ENCODE peak calls at places on chromosomes 16 and 17, in nine cellular contexts. M is stomach, S is GM13977, A is IMR-90, E is tibial artery, N is AG09309, T is foreskin keratinocyte, Z is uterus, X is progenitor cell of endocrine pancreas. H is an unnamed sample.

GRCh38 chr17:71023631-71024030 is 854.3 kb downstream of the KCNJ2 start:
- DNase-seq in S (no peak), A (no peak), E (no peak), N (no peak), X (no peak), Z (no peak), M (no peak), T (no peak), H (no peak)

GRCh38 chr16:4820652-4821051 is 18.2 kb upstream of the ROGDI start:
- DNase-seq in N (no peak), A (no peak), X (no peak), Z (no peak), S (no peak), E (no peak), M (no peak), T (no peak), H (no peak)

GRCh38 chr16:50238868-50239301 is 27.5 kb upstream of the ADCY7 start:
- DNase-seq in T (no peak), X (no peak), E (no peak), N (no peak), Z (no peak), M (no peak), S (no peak), A (no peak), H (no peak)

GRCh38 chr17:67821871-67822367 is 3.4 kb upstream of the BPTF start:
- DNase-seq in S (no peak), T (no peak), A (no peak), X (no peak), N (no peak), Z (no peak), M (no peak), E (no peak), H (no peak)

GRCh38 chr17:69725125-69725524 is 310.6 kb downstream of the MAP2K6 start:
- DNase-seq in Z (no peak), S (no peak), E (no peak), T (no peak), M (no peak), A (no peak), N (no peak), X (no peak), H (no peak)

GRCh38 chr16:964696-965395 is 5.9 kb downstream of the LMF1 start:
- DNase-seq in S (no peak), M (no peak), T (no peak), Z (no peak), X (no peak), E (no peak), A (no peak), N (peak), H (no peak)

GRCh38 chr17:82373731-82374625 is 2.4 kb downstream of the UTS2R start:
- DNase-seq in E (no peak), X (no peak), S (no peak), Z (no peak), T (no peak), M (no peak), A (no peak), N (no peak), H (no peak)

GRCh38 chr17:74954665-74955421 is 17.7 kb downstream of the HID1 start:
- DNase-seq in T (no peak), M (no peak), X (no peak), S (no peak), E (no peak), N (no peak), Z (no peak), A (no peak), H (no peak)

GRCh38 chr17:61591018-61591417 is at the start of gene NACA2:
- DNase-seq in X (no peak), Z (no peak), T (no peak), A (no peak), E (no peak), S (no peak), M (no peak), N (no peak), H (no peak)

GRCh38 chr17:72725432-72726068 is 366.9 kb downstream of the SLC39A11 start:
- DNase-seq in N (no peak), A (peak), E (no peak), Z (no peak), M (peak), X (peak), T (no peak), S (peak), H (peak)

DNA sequence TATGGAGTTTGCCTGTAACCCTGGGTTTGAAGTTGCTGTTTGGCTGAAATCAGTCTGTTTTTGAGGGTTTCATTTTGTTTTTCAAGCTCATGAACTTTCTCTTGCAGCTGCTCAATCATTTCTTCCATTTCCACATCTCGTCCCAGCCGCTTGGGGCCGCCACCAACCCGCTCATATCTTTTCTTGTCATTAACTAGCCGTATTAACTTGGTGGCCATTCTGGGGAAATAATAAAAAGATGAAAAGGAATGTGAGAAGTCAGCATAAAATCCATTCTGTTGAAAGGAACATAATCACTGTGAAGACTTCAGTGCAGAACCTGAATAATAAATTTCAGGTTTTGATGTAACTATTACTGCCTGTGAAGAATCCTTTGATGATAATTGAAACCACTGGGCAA is 11.5 kb downstream of the RPGRIP1L start:
- DNase-seq in Z (no peak), N (no peak), T (no peak), S (no peak), A (no peak), X (no peak), M (no peak), E (no peak), H (no peak)
- TF ChIP-seq CTCF in Z (no peak), N (no peak), T (no peak), S (no peak), A (no peak), X (peak), M (no peak), E (no peak), H (no peak)

DNA sequence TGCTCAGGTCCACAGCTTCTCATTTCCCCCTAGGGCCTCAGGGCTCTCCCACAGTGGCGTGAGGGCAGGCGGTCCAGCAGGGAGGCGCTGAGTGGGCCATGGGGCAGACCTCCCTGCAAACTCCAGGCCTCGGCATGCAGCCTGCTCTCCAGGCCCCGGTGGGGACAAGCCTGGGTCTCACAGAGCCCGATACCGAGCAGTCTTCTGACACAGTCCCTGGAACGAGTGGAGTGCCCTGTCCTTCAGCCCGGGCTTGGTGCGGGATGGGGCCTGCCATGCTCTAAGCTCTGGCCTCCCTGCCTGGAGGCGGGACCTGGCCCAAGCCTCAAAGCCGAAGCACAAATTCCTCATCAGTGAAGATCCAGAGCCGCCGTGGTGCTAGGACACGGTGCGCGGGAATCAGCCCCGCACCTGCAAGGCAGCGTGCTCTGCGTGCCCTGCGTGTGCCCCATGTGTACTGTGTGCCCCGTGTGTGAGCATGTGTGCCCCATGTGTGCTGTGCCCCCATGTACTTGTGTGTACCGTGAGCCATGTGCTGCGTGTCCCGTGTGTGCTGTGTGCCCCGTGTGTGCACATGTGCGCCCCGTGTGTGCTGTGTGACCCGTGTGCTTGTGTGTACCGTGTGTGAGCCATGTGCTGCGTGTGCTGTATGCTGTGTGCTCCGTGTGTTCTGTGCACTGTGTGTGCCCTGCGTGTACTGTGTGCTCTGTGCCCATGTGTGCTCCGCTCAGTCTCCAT is 56.1 kb downstream of the ENGASE start:
- DNase-seq in X (no peak), S (no peak), M (no peak), A (no peak), N (no peak), T (no peak), E (no peak), Z (no peak), H (no peak)
- TF ChIP-seq CTCF in X (no peak), S (no peak), M (no peak), A (no peak), N (no peak), T (no peak), E (no peak), Z (no peak), H (no peak)

GRCh38 chr16:87877942-87878507 is 8.7 kb upstream of the SLC7A5 start:
- DNase-seq in A (no peak), M (no peak), T (no peak), Z (no peak), E (no peak), S (no peak), X (no peak), N (no peak), H (no peak)
- TF ChIP-seq CTCF in A (peak), M (no peak), T (peak), Z (no peak), E (no peak), S (peak), X (peak), N (peak), H (peak)

DNA sequence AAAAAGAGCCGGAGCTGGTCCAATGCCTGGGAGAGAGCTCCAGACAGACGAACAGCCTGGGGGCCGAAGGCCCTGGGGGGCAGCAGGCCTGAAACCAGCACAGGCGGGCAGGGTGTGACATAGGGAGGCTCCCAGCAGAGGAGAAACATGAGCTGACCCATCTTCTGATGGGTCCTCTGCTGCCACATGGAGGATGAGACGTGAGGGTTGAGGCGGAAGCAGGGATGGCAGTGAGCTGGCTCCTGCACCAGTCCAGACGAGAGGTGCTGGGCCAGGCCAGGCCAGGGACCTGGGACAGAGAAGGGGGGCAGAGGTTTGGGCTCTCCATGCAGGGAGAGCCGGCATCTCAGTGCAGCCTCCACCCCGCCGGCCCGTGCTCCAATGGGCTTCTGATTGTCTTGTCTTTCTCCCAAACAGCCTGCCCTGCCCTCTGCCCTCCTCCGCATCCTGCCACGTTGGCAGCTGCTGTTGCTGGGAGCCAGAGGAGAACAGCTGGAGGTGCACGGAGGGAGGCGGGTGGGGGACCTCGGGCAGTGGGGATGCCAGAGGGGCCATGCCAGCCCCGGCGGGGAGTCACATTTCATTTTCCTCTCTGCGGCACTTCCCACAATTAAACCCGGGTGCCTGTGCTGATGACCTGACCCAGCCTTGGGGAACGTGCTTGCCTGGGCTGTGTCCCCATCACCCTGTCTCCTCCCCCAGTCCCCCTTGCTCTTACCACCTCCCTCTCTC is 139.0 kb upstream of the GSE1 start:
- DNase-seq in T (no peak), Z (no peak), E (no peak), N (no peak), M (no peak), X (no peak), S (no peak), A (no peak), H (no peak)
- TF ChIP-seq CTCF in T (no peak), Z (peak), E (no peak), N (no peak), M (no peak), X (no peak), S (no peak), A (no peak), H (no peak)

GRCh38 chr17:38733315-38734234 is 3.4 kb downstream of the CISD3 start:
- DNase-seq in A (no peak), S (no peak), X (no peak), N (no peak), T (no peak), Z (no peak), E (no peak), M (no peak), H (no peak)
- TF ChIP-seq CTCF in A (no peak), S (peak), X (peak), N (peak), T (peak), Z (no peak), E (no peak), M (no peak), H (peak)

DNA sequence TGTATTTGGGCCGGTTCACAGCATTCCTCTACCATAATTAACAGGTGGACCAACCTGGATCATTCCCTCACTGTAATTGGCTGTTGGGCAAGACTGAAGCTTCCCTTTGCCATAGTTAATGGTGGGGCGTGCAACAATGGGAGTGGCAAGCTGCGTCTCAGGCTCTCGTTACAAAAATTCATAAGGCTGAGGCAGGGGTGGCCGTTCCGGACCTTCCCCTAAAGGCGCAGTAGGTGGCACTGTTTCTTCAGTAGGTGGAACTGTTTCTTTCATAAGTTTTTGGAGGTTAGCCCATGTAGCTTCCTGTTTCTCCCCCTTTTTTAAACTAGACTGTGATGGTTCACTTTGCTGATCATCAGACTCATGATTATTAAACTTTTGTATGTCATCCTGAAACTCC is 17.0 kb upstream of the TMC5 start:
- DNase-seq in X (no peak), S (no peak), N (no peak), Z (no peak), A (no peak), T (no peak), M (no peak), E (no peak), H (no peak)
- TF ChIP-seq CTCF in X (no peak), S (peak), N (no peak), Z (no peak), A (no peak), T (no peak), M (no peak), E (no peak), H (peak)

GRCh38 chr17:80284631-80285030 is 24.0 kb downstream of the RNF213 start:
- DNase-seq in T (no peak), S (no peak), A (no peak), E (no peak), M (no peak), X (no peak), Z (no peak), N (no peak), H (no peak)
- TF ChIP-seq CTCF in T (no peak), S (no peak), A (no peak), E (no peak), M (no peak), X (no peak), Z (no peak), N (no peak), H (no peak)

H was measured in GM10248.